ENCODE peak calls at places on chromosomes 11 and 22, in four cellular contexts. Y is GM12878, D is K562, J is HepG2. M is an unnamed sample.

GRCh38 chr22:37951305-37951704 is 2.1 kb downstream of the C22orf23 start:
- DNase-seq in J (peak), D (no peak), Y (no peak), M (peak)

GRCh38 chr11:117836077-117836960 is 11.8 kb upstream of the FXYD2 start:
- DNase-seq in J (no peak), Y (no peak), D (no peak), M (no peak)

GRCh38 chr11:8826145-8826786 is 84.7 kb upstream of the AKIP1 start:
- DNase-seq in D (peak), Y (no peak), J (peak), M (no peak)

GRCh38 chr22:36790648-36791047 is 14.7 kb upstream of the IFT27 start:
- DNase-seq in D (no peak), J (no peak), Y (no peak), M (no peak)

GRCh38 chr22:42811510-42811909 is 45.6 kb downstream of the ARFGAP3 start:
- DNase-seq in D (no peak), J (no peak), Y (no peak), M (no peak)

GRCh38 chr11:125175896-125176575 is 11.5 kb downstream of the PKNOX2 start:
- DNase-seq in Y (no peak), J (no peak), D (no peak), M (no peak)

GRCh38 chr22:38085056-38085455 is 1.1 kb upstream of the SLC16A8 start:
- DNase-seq in D (no peak), Y (no peak), J (no peak), M (no peak)

GRCh38 chr11:15629690-15630321 is 515.1 kb downstream of the INSC start:
- DNase-seq in J (peak), Y (no peak), D (no peak), M (peak)

GRCh38 chr22:37843746-37844089 is 416 bp downstream of the ANKRD54 start:
- DNase-seq in J (no peak), Y (no peak), D (peak), M (peak)

GRCh38 chr11:400241-400729 is 6.3 kb downstream of the PKP3 start:
- DNase-seq in Y (no peak), D (no peak), J (no peak), M (no peak)

GRCh38 chr11:120061761-120062560 is 76.0 kb downstream of the TRIM29 start:
- DNase-seq in J (no peak), D (no peak), Y (no peak), M (no peak)

GRCh38 chr22:23909258-23909898 is 15.2 kb downstream of the MIF start:
- DNase-seq in D (no peak), J (no peak), Y (no peak), M (no peak)

GRCh38 chr11:33325456-33325855 is 68.3 kb downstream of the HIPK3 start:
- DNase-seq in Y (no peak), D (no peak), J (no peak), M (no peak)

GRCh38 chr11:134531331-134532135 is 119.5 kb upstream of the B3GAT1 start:
- DNase-seq in D (no peak), J (no peak), Y (no peak), M (no peak)

DNA sequence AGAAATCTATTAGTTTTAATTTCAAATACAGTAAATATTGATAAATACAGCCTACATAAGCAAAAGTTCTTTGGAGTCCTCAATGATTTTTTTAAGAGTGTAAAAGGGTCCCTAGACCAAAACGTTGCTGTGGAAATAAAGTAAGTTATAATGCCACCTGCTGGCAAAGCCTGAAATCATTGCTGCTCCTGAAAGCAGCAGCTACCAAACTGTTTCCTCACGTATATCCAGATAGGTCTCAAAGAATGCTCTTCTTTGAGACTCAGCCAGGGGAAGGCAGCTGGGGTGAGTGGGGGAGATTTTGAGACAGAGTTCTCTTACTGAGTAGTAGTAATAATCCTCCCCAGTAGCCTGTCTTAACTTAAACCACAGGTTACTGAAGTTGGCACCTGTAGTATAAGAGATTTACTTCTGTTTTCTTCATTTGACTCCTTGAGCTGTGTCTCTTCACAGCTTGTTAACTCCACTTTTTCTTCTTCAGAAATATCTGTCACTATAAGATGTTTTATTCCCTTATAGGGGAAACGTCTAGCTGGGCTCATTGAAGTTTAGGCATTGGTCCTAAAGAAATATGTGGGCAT is 78.1 kb downstream of the BTBD10 start:
- DNase-seq in Y (peak), D (peak), J (peak), M (peak)
- TF ChIP-seq TARDBP in Y (no peak), D (no peak), J (no peak), M (no peak)

GRCh38 chr11:2092464-2092910 is 46.7 kb downstream of the IGF2 start:
- DNase-seq in J (no peak), Y (no peak), D (no peak), M (no peak)

GRCh38 chr11:2092956-2093412 is 46.2 kb downstream of the IGF2 start:
- DNase-seq in D (no peak), Y (no peak), J (no peak), M (no peak)

GRCh38 chr11:2094354-2095197 is 44.6 kb downstream of the IGF2 start:
- DNase-seq in J (no peak), D (no peak), Y (no peak), M (no peak)

GRCh38 chr11:2095198-2095520 is 44.0 kb downstream of the IGF2 start:
- DNase-seq in Y (no peak), D (no peak), J (no peak), M (no peak)

GRCh38 chr11:2093575-2094353 is 45.4 kb downstream of the IGF2 start:
- DNase-seq in Y (no peak), J (no peak), D (no peak), M (no peak)
- TF ChIP-seq TARDBP in Y (no peak), J (no peak), D (no peak), M (no peak)

DNA sequence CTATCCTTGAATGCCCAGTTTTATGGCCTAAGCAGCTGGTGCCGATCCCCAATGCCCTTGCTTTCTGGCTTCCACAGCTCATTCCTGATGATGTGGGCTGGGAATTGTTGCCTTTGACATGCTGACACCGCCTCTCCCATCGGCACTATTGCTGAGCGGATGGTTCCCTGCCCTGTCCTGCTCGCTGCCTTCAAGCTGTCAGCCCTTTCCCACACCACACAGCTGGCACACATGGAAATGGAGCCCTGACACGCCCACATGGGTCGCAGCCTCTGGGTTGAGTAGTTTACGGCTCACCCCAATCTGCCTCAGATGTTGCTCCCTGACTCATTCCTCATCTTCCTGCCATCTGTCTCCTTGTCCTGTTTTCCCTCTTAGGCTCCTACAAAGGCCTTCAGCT is 110.2 kb upstream of the SESN3 start:
- DNase-seq in Y (no peak), D (no peak), J (no peak), M (no peak)
- TF ChIP-seq TARDBP in Y (no peak), D (no peak), J (no peak), M (no peak)

GRCh38 chr11:6606471-6607189 is 3.1 kb downstream of the ILK start:
- DNase-seq in D (peak), J (peak), Y (no peak), M (peak)

GRCh38 chr11:6607190-6607635 is 3.6 kb downstream of the ILK start:
- DNase-seq in Y (no peak), D (no peak), J (no peak), M (no peak)

GRCh38 chr11:6602096-6602940 is 1.1 kb downstream of the RRP8 start:
- DNase-seq in Y (no peak), J (no peak), D (no peak), M (no peak)

GRCh38 chr11:6603287-6604080 is at the start of the genes ILK and RRP8:
- DNase-seq in J (peak), Y (peak), D (peak), M (peak)

GRCh38 chr11:6604081-6604626 is 580 bp downstream of the ILK start:
- DNase-seq in D (peak), J (peak), Y (no peak), M (peak)
- TF ChIP-seq TARDBP in D (no peak), J (no peak), Y (no peak), M (no peak)

M was measured in HEK293T.